ENCODE peak calls at places on chromosomes 7 and 10, in seven cellular contexts. One of them, this sample, is unnamed.

GRCh38 chr7:131226116-131226562 is 101.5 kb upstream of the MKLN1 start:
- DNase-seq in pancreas: no peak
- DNase-seq in body of pancreas: no peak
- DNase-seq in upper lobe of right lung: no peak
- DNase-seq in adrenal gland: no peak
- DNase-seq in CD4-positive, alpha-beta memory T cell: no peak
- DNase-seq in brain microvascular endothelial cell: no peak
- DNase-seq in this sample: no peak

GRCh38 chr7:28183627-28184026 is 3.0 kb upstream of the JAZF1 start:
- DNase-seq in pancreas: no peak
- DNase-seq in body of pancreas: no peak
- DNase-seq in upper lobe of right lung: no peak
- DNase-seq in adrenal gland: no peak
- DNase-seq in CD4-positive, alpha-beta memory T cell: no peak
- DNase-seq in brain microvascular endothelial cell: no peak
- DNase-seq in this sample: no peak

GRCh38 chr7:128347573-128348147 is 4.0 kb upstream of the RBM28 start:
- DNase-seq in pancreas: no peak
- DNase-seq in body of pancreas: peak; percentile 34
- DNase-seq in upper lobe of right lung: peak; percentile 71
- DNase-seq in adrenal gland: peak; percentile 79
- DNase-seq in CD4-positive, alpha-beta memory T cell: peak; percentile 51
- DNase-seq in brain microvascular endothelial cell: peak; percentile 49
- DNase-seq in this sample: peak; percentile 24

GRCh38 chr7:37765872-37766525 is 82.4 kb upstream of the NME8 start:
- DNase-seq in pancreas: no peak
- DNase-seq in body of pancreas: no peak
- DNase-seq in upper lobe of right lung: no peak
- DNase-seq in adrenal gland: no peak
- DNase-seq in CD4-positive, alpha-beta memory T cell: no peak
- DNase-seq in brain microvascular endothelial cell: no peak
- DNase-seq in this sample: no peak

GRCh38 chr7:155344270-155344617 is 46.6 kb downstream of the INSIG1 start:
- DNase-seq in pancreas: no peak
- DNase-seq in body of pancreas: peak; percentile 10
- DNase-seq in upper lobe of right lung: peak; percentile 61
- DNase-seq in adrenal gland: peak; percentile 33
- DNase-seq in CD4-positive, alpha-beta memory T cell: no peak
- DNase-seq in brain microvascular endothelial cell: no peak
- DNase-seq in this sample: no peak

GRCh38 chr7:21326916-21327315 is 101.0 kb upstream of the SP4 start:
- DNase-seq in pancreas: no peak
- DNase-seq in body of pancreas: no peak
- DNase-seq in upper lobe of right lung: no peak
- DNase-seq in adrenal gland: no peak
- DNase-seq in CD4-positive, alpha-beta memory T cell: no peak
- DNase-seq in brain microvascular endothelial cell: no peak
- DNase-seq in this sample: no peak

GRCh38 chr7:12244129-12244528 is 33.0 kb downstream of the TMEM106B start:
- DNase-seq in pancreas: no peak
- DNase-seq in body of pancreas: peak; percentile 22
- DNase-seq in upper lobe of right lung: peak; percentile 61
- DNase-seq in adrenal gland: peak; percentile 61
- DNase-seq in CD4-positive, alpha-beta memory T cell: no peak
- DNase-seq in brain microvascular endothelial cell: peak; percentile 13
- DNase-seq in this sample: peak; percentile 10

GRCh38 chr10:33559105-33559504 is 224.6 kb upstream of the NRP1 start:
- DNase-seq in pancreas: no peak
- DNase-seq in body of pancreas: no peak
- DNase-seq in upper lobe of right lung: no peak
- DNase-seq in adrenal gland: no peak
- DNase-seq in CD4-positive, alpha-beta memory T cell: no peak
- DNase-seq in brain microvascular endothelial cell: peak; percentile 63
- DNase-seq in this sample: peak; percentile 84

GRCh38 chr7:36658603-36659516 is 65.4 kb downstream of the AOAH start:
- DNase-seq in pancreas: no peak
- DNase-seq in body of pancreas: no peak
- DNase-seq in upper lobe of right lung: no peak
- DNase-seq in adrenal gland: no peak
- DNase-seq in CD4-positive, alpha-beta memory T cell: no peak
- DNase-seq in brain microvascular endothelial cell: peak; percentile 90
- DNase-seq in this sample: peak; percentile 87

GRCh38 chr10:127137391-127137790 is 59.0 kb downstream of the INSYN2A start:
- DNase-seq in pancreas: no peak
- DNase-seq in body of pancreas: no peak
- DNase-seq in upper lobe of right lung: no peak
- DNase-seq in adrenal gland: no peak
- DNase-seq in CD4-positive, alpha-beta memory T cell: no peak
- DNase-seq in brain microvascular endothelial cell: no peak
- DNase-seq in this sample: no peak

GRCh38 chr10:13797171-13797570 is 210.4 kb downstream of the PRPF18 start:
- DNase-seq in pancreas: no peak
- DNase-seq in body of pancreas: no peak
- DNase-seq in upper lobe of right lung: no peak
- DNase-seq in adrenal gland: no peak
- DNase-seq in CD4-positive, alpha-beta memory T cell: no peak
- DNase-seq in brain microvascular endothelial cell: no peak
- DNase-seq in this sample: no peak
- H3K36me3 ChIP-seq in pancreas: no peaks in the 10 kb centered on the region
- H3K36me3 ChIP-seq in body of pancreas: no peaks in the 10 kb centered on the region
- H3K36me3 ChIP-seq in upper lobe of right lung: no peaks in the 10 kb centered on the region
- H3K36me3 ChIP-seq in adrenal gland: no peaks in the 10 kb centered on the region
- H3K36me3 ChIP-seq in CD4-positive, alpha-beta memory T cell: no peaks in the 10 kb centered on the region
- H3K36me3 ChIP-seq in brain microvascular endothelial cell: peaks cover 41% of the 10 kb centered on the region
- H3K36me3 ChIP-seq in this sample: no peaks in the 10 kb centered on the region

GRCh38 chr10:13340626-13341370 is 7.3 kb downstream of the SEPHS1 start:
- DNase-seq in pancreas: no peak
- DNase-seq in body of pancreas: no peak
- DNase-seq in upper lobe of right lung: no peak
- DNase-seq in adrenal gland: no peak
- DNase-seq in CD4-positive, alpha-beta memory T cell: peak; percentile 68
- DNase-seq in brain microvascular endothelial cell: no peak
- DNase-seq in this sample: no peak
- H3K4me3 ChIP-seq in pancreas: no peak overlapping the region
- H3K4me3 ChIP-seq in body of pancreas: no peak overlapping the region
- H3K4me3 ChIP-seq in upper lobe of right lung: no peak overlapping the region
- H3K4me3 ChIP-seq in adrenal gland: no peak overlapping the region
- H3K4me3 ChIP-seq in CD4-positive, alpha-beta memory T cell: peak overlapping the region; percentile 29
- H3K4me3 ChIP-seq in brain microvascular endothelial cell: no peak overlapping the region
- H3K4me3 ChIP-seq in this sample: no peak overlapping the region

GRCh38 chr7:5217851-5218331 is 27.9 kb downstream of the WIPI2 start:
- DNase-seq in pancreas: no peak
- DNase-seq in body of pancreas: no peak
- DNase-seq in upper lobe of right lung: peak; percentile 60
- DNase-seq in adrenal gland: peak; percentile 41
- DNase-seq in CD4-positive, alpha-beta memory T cell: no peak
- DNase-seq in brain microvascular endothelial cell: no peak
- DNase-seq in this sample: no peak
- H3K36me3 ChIP-seq in pancreas: no peaks in the 10 kb centered on the region
- H3K36me3 ChIP-seq in body of pancreas: peaks cover 29% of the 10 kb centered on the region
- H3K36me3 ChIP-seq in upper lobe of right lung: peaks cover 89% of the 10 kb centered on the region
- H3K36me3 ChIP-seq in adrenal gland: peaks cover 76% of the 10 kb centered on the region
- H3K36me3 ChIP-seq in CD4-positive, alpha-beta memory T cell: peaks cover 68% of the 10 kb centered on the region
- H3K36me3 ChIP-seq in brain microvascular endothelial cell: peaks cover 54% of the 10 kb centered on the region
- H3K36me3 ChIP-seq in this sample: peaks cover 56% of the 10 kb centered on the region

DNA sequence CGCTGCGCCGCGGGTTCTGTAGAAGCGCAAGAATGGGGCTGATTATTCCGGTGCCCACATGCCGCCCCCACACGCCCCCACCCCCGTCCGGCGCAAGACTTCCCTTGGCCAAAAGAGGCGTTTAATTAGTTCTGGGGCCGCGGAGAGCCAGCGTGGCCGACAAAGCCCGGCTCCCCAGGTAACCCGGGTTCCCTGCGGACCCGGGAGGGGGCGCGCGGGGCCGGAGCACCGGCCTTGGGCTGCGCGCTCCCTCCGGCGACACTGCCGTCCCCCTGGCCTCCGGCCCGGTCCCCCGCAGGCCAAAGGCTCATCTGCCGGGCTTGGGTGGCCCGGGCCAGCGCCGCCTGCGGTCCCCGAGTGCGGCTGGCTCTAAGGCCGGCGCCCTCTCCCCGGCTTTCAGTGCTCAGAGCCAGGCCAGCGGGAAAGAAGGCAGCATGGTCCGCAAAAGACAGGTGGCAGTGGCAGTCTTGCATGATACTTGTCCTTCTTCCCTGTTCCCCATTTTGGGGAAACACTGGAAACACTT is 18.5 kb upstream of the PTF1A start:
- DNase-seq in pancreas: no peak
- DNase-seq in body of pancreas: peak; percentile 45
- DNase-seq in upper lobe of right lung: no peak
- DNase-seq in adrenal gland: no peak
- DNase-seq in CD4-positive, alpha-beta memory T cell: no peak
- DNase-seq in brain microvascular endothelial cell: no peak
- DNase-seq in this sample: no peak
- H3K4me3 ChIP-seq in pancreas: peak overlapping the region; percentile 45
- H3K4me3 ChIP-seq in body of pancreas: peak overlapping the region; percentile 33
- H3K4me3 ChIP-seq in upper lobe of right lung: no peak overlapping the region
- H3K4me3 ChIP-seq in adrenal gland: no peak overlapping the region
- H3K4me3 ChIP-seq in CD4-positive, alpha-beta memory T cell: no peak overlapping the region
- H3K4me3 ChIP-seq in brain microvascular endothelial cell: no peak overlapping the region
- H3K4me3 ChIP-seq in this sample: no peak overlapping the region